ENCODE peak calls at places on chromosomes 4 and X, in ten cellular contexts. X is mammary epithelial cell, J is HCT116, Z is ovary, U is esophagus squamous epithelium, B is A673, N is neural progenitor cell, K is PC-3, S is transverse colon, E is IMR-90. R is an unnamed sample. For H3K36me3, the result is how much of the 10 kb centered on the place peaks cover.

GRCh38 chrX:46922601-46923000 is 10.4 kb downstream of the JADE3 start:
- DNase-seq in S (no peak), E (no peak), Z (no peak), N (no peak), K (no peak), B (no peak), U (no peak), X (peak), J (no peak), R (no peak)

GRCh38 chr4:53863163-53863562 is 201.2 kb downstream of the CHIC2 start:
- DNase-seq in J (no peak), X (no peak), N (no peak), E (peak), K (no peak), Z (peak), U (no peak), B (no peak), S (no peak), R (no peak)

GRCh38 chrX:31832263-31832662 is 760.4 kb upstream of the FTHL17 start:
- DNase-seq in X (peak), K (no peak), E (no peak), N (no peak), Z (no peak), U (no peak), S (no peak), J (no peak), B (no peak), R (no peak)

GRCh38 chr4:173794662-173795061 is 264.6 kb upstream of the HAND2 start:
- DNase-seq in Z (no peak), X (no peak), J (no peak), K (peak), N (no peak), U (no peak), E (peak), B (peak), S (no peak), R (no peak)

GRCh38 chrX:68238568-68238967 is 194.7 kb downstream of the OPHN1 start:
- DNase-seq in J (no peak), Z (no peak), N (peak), X (no peak), E (no peak), S (no peak), B (peak), K (peak), U (no peak), R (no peak)

GRCh38 chrX:46485897-46486296 is 59.3 kb downstream of the ZNF674 start:
- DNase-seq in E (no peak), U (no peak), X (no peak), Z (no peak), N (peak), K (no peak), J (no peak), B (no peak), S (no peak), R (no peak)

GRCh38 chr4:108384544-108384943 is 215.8 kb upstream of the LEF1 start:
- DNase-seq in S (no peak), E (no peak), X (no peak), N (no peak), B (no peak), Z (no peak), J (no peak), K (no peak), U (no peak), R (no peak)

GRCh38 chr4:115675721-115676120 is 562.3 kb upstream of the NDST4 start:
- DNase-seq in E (no peak), J (no peak), N (no peak), U (no peak), B (peak), Z (no peak), K (no peak), S (no peak), X (peak), R (no peak)

GRCh38 chr4:120616-121015 is 3.7 kb upstream of the ZNF718 start:
- DNase-seq in E (no peak), J (no peak), S (no peak), Z (no peak), K (no peak), X (no peak), N (no peak), U (no peak), B (no peak), R (no peak)

GRCh38 chr4:124025423-124025822 is 628.8 kb downstream of the SPRY1 start:
- DNase-seq in B (no peak), K (no peak), E (no peak), U (no peak), N (no peak), J (no peak), X (no peak), Z (no peak), S (no peak), R (no peak)

GRCh38 chr4:102578270-102578669 is 77.1 kb downstream of the NFKB1 start:
- DNase-seq in N (no peak), B (no peak), E (no peak), J (no peak), Z (no peak), S (no peak), K (no peak), X (no peak), U (no peak), R (no peak)

GRCh38 chr4:152565338-152565737 is 29.4 kb upstream of the FBXW7 start:
- DNase-seq in N (no peak), Z (no peak), S (no peak), J (no peak), E (no peak), B (no peak), U (no peak), K (no peak), X (no peak), R (no peak)

GRCh38 chrX:56811599-56811998 is 82.6 kb downstream of the NBDY start:
- DNase-seq in B (no peak), S (no peak), J (no peak), Z (no peak), E (no peak), K (no peak), X (no peak), U (no peak), N (no peak), R (no peak)

GRCh38 chr4:1904042-1904441 is 32.8 kb downstream of the NSD2 start:
- DNase-seq in N (no peak), U (no peak), X (no peak), K (no peak), J (no peak), E (no peak), S (no peak), B (no peak), Z (no peak), R (no peak)

GRCh38 chrX:132592880-132593279 is 104.0 kb upstream of the MBNL3 start:
- DNase-seq in E (no peak), S (no peak), K (no peak), J (no peak), X (no peak), B (peak), U (no peak), Z (no peak), N (peak), R (no peak)

GRCh38 chr4:146222313-146222712 is 8.0 kb downstream of the REELD1 start:
- DNase-seq in Z (no peak), N (no peak), X (peak), K (peak), B (no peak), J (no peak), E (peak), S (no peak), U (no peak), R (no peak)

GRCh38 chrX:79081895-79082512 is 62.5 kb upstream of the GPR174 start:
- DNase-seq in S (no peak), K (peak), Z (no peak), N (peak), X (peak), E (peak), J (no peak), U (no peak), B (peak), R (no peak)

GRCh38 chrX:1391707-1392375 is at the start of gene SLC25A6:
- DNase-seq in X (peak), J (peak), B (peak), Z (peak), S (peak), U (no peak), K (peak), N (peak), E (peak), R (peak)

GRCh38 chr4:104394409-104394813 is 100.3 kb downstream of the CXXC4 start:
- DNase-seq in S (no peak), B (peak), U (no peak), J (no peak), X (no peak), N (peak), Z (no peak), E (no peak), K (no peak), R (no peak)

GRCh38 chr4:141684785-141685184 is 48.4 kb downstream of the IL15 start:
- DNase-seq in S (no peak), U (no peak), N (no peak), B (no peak), J (no peak), X (peak), K (peak), Z (no peak), E (peak), R (no peak)

GRCh38 chrX:7139202-7140081 is 8.1 kb upstream of the STS start:
- DNase-seq in B (no peak), X (no peak), N (no peak), K (peak), E (peak), U (no peak), S (no peak), Z (no peak), J (no peak), R (no peak)

GRCh38 chr4:118743867-118744266 is 58.7 kb downstream of the METTL14 start:
- DNase-seq in K (no peak), U (no peak), X (no peak), S (no peak), Z (no peak), N (no peak), E (peak), B (no peak), J (no peak), R (no peak)

GRCh38 chr4:41432889-41433288 is 105.1 kb upstream of the LIMCH1 start:
- DNase-seq in K (no peak), N (peak), Z (no peak), U (no peak), E (peak), B (peak), J (no peak), S (no peak), X (peak), R (no peak)

GRCh38 chr4:77158487-77158861 is 1.5 kb downstream of the CCNG2 start:
- DNase-seq in Z (peak), E (no peak), B (no peak), J (no peak), U (no peak), N (no peak), S (no peak), K (peak), X (no peak), R (no peak)

GRCh38 chr4:3199661-3200422 is 49.1 kb upstream of the MSANTD1 start:
- DNase-seq in E (no peak), X (no peak), Z (no peak), N (no peak), J (no peak), B (no peak), S (no peak), U (no peak), K (no peak), R (no peak)

GRCh38 chr4:3197366-3198105 is 51.4 kb upstream of the MSANTD1 start:
- DNase-seq in X (no peak), N (no peak), J (no peak), S (no peak), K (no peak), U (no peak), Z (no peak), B (no peak), E (no peak), R (no peak)

GRCh38 chr4:3198906-3199305 is 50.1 kb upstream of the MSANTD1 start:
- DNase-seq in B (no peak), U (no peak), K (no peak), E (no peak), J (no peak), Z (no peak), S (no peak), N (no peak), X (no peak), R (no peak)

GRCh38 chr4:3193531-3194203 is 55.3 kb upstream of the MSANTD1 start:
- DNase-seq in B (peak), J (peak), S (no peak), N (no peak), K (peak), U (no peak), X (no peak), E (peak), Z (no peak), R (no peak)

GRCh38 chr4:3196670-3197359 is 52.1 kb upstream of the MSANTD1 start:
- DNase-seq in Z (no peak), J (no peak), E (no peak), U (no peak), S (no peak), X (no peak), B (no peak), K (no peak), N (no peak), R (no peak)
- H3K36me3 ChIP-seq in Z (under half), J (under half), E (under half), U (under half), S (under half), X (under half), B (under half), K (under half), N (under half), R (under half)

GRCh38 chr4:6030679-6031078 is 12.4 kb upstream of the C4orf50 start:
- DNase-seq in X (no peak), S (no peak), Z (no peak), N (no peak), E (no peak), B (no peak), K (no peak), U (no peak), J (no peak), R (no peak)

GRCh38 chr4:6029254-6029653 is 11.0 kb upstream of the C4orf50 start:
- DNase-seq in S (no peak), Z (no peak), J (no peak), E (no peak), X (no peak), B (no peak), K (no peak), N (peak), U (no peak), R (no peak)

GRCh38 chr4:6032249-6033244 is 14.3 kb upstream of the C4orf50 start:
- DNase-seq in E (no peak), Z (no peak), S (no peak), J (no peak), X (no peak), U (no peak), K (no peak), N (peak), B (no peak), R (no peak)

GRCh38 chr4:6033381-6033780 is 15.2 kb upstream of the C4orf50 start:
- DNase-seq in S (no peak), Z (no peak), E (no peak), J (no peak), K (no peak), N (no peak), U (no peak), B (no peak), X (no peak), R (no peak)

GRCh38 chr4:6031831-6032230 is 13.6 kb upstream of the C4orf50 start:
- DNase-seq in B (no peak), K (no peak), N (no peak), S (no peak), X (no peak), E (no peak), U (no peak), Z (no peak), J (no peak), R (no peak)
- TF ChIP-seq CTCF in B (no peak), K (no peak), N (no peak), S (no peak), X (no peak), E (no peak), U (no peak), Z (no peak), J (no peak), R (no peak)

GRCh38 chr4:26049447-26049846 is 135.4 kb downstream of the SMIM20 start:
- DNase-seq in S (no peak), B (no peak), K (no peak), J (no peak), X (no peak), U (no peak), E (no peak), N (no peak), Z (no peak), R (no peak)
- H3K27ac ChIP-seq in S (peak), B (no peak), K (no peak), J (no peak), X (no peak), U (peak), E (peak), N (no peak), Z (peak), R (no peak)

DNA sequence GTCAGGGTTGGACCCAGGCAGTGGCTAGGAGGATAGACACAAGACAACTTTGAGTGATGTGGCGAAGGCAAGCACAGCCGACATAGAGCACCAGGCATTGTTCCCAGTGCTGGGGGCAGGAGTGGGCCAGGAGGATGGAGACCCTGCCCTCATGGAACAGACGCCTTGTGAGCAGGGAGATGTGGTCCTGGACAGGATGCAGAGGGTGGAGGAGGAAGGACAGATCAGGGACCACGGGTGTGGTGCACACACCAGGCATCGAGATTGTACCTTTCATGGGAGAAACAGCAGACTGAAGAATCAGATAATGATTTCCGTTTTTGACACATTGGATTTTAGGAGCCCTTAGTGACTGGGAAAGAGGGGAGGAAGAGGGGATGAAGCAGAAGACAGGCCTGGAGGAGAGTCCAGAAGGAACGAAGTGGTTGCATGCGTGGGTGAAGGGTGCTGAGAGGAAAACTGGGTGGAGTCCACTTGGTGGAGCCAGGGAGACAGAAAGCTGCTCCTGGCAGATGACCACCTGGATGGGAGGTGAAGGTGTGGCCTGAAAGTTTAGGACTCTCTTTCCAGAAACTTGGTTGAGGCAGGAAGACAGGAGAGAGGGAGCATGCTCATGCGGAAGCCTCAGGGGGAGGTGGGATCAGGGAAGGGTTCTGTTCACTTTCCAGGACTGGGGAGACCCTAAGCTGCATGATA is 27.9 kb upstream of the MAP3K15 start:
- DNase-seq in E (no peak), B (no peak), X (no peak), J (no peak), N (no peak), S (no peak), K (no peak), Z (no peak), U (no peak), R (no peak)
- H3K36me3 ChIP-seq in E (under half), B (under half), X (under half), J (under half), N (under half), S (under half), K (under half), Z (under half), U (under half), R (under half)

GRCh38 chr4:177064724-177065394 is 244.8 kb upstream of the NEIL3 start:
- DNase-seq in Z (no peak), S (no peak), X (no peak), J (no peak), U (no peak), E (no peak), K (no peak), N (no peak), B (no peak), R (no peak)
- TF ChIP-seq CTCF in Z (no peak), S (no peak), X (no peak), J (no peak), U (no peak), E (no peak), K (no peak), N (peak), B (no peak), R (no peak)

DNA sequence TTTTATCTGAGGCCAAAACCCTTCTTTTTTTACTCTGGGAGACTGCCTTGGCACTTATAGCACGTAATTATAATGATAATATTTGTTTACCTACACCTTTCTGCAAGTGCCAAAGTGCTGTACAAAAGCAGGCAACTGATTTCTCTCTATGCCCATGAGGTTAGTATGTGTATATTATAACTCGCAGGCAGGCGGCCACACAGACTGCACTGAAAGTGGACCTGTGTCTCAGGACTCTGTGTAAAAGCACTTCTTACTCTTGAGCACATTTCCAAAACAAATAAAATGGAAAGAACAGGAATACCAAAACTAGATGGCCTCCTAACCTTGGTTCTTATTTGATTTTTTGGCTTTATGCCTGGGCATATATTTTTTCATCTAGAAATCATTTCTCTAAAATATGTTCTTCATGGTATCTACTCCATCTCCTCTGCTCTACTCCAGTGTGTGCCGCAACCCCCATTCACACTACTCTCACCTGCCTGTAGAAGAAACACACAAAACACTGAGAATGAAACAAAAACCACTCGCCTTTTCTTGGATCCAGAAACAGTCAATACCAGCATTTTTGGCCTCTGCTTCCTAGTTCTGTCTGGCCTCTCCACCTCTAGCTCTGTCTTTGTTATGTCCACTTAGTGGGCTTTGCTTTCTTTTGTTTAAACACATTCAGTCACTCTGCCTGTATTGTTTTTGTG is 934.6 kb upstream of the TENM3 start:
- DNase-seq in E (no peak), X (no peak), Z (no peak), S (no peak), U (no peak), B (no peak), N (peak), K (no peak), J (no peak), R (no peak)
- H3K27ac ChIP-seq in E (no peak), X (no peak), Z (no peak), S (no peak), U (no peak), B (no peak), N (no peak), K (no peak), J (no peak), R (no peak)

DNA sequence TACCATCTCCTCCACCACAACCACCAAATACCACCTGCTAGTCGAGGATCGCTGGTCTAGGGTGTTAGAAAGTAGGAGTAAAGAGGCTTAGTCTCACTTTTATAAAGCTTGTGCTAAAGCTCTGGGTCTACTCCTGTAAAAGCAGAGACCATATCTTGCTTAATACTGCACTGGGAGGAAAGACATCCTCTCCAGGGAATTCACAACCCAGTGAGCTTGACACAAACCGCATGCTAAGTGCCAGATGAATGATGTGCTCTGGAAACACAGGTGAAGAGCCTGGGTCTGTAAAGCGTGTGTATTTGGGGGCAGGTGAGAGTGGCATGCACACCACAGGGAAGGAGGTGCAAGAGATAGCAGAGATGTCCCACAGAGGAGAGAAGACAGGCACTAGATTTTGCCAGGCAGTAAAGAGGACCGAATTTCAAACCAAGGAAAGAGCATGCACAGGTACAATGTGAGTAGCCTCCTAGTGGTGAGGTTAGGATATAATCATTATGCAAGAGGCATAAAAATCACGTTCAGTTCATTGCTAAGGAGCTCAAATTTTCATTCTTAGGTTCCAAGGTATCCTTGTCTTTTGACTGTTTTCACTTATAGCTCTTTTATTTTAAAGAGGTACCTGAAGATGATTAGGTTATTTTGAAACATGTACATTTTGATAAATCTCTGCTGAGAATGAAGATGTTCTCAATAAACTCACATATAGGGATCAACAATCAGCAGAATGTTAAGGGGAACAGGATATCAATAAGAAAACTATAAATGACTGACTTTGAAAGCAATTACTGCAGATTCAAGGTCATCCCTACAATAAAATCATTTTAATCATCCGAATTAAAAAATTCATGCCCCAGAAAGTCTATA is 20.7 kb downstream of the TAPT1 start:
- DNase-seq in Z (no peak), X (no peak), S (no peak), U (no peak), K (peak), N (peak), E (no peak), B (peak), J (no peak), R (no peak)
- H3K36me3 ChIP-seq in Z (under half), X (under half), S (under half), U (under half), K (under half), N (under half), E (under half), B (under half), J (under half), R (under half)